ENCODE peak calls at places on chromosomes 4 and X, in five cellular contexts. One of them, this sample, is unnamed.

GRCh38 chrX:153867671-153868070 is 18.3 kb downstream of the L1CAM start:
- DNase-seq in Calu3: no peak
- DNase-seq in H9: no peak
- DNase-seq in stomach: no peak
- DNase-seq in CD4-positive, alpha-beta T cell: no peak
- DNase-seq in this sample: no peak

GRCh38 chr4:150960079-150960478 is 55.0 kb downstream of the LRBA start:
- DNase-seq in Calu3: peak
- DNase-seq in H9: no peak
- DNase-seq in stomach: no peak
- DNase-seq in CD4-positive, alpha-beta T cell: no peak
- DNase-seq in this sample: no peak

GRCh38 chrX:31508338-31508737 is 436.5 kb upstream of the FTHL17 start:
- DNase-seq in Calu3: peak
- DNase-seq in H9: no peak
- DNase-seq in stomach: no peak
- DNase-seq in CD4-positive, alpha-beta T cell: no peak
- DNase-seq in this sample: no peak

GRCh38 chrX:151393514-151393913 is 3.5 kb upstream of the VMA21 start:
- DNase-seq in Calu3: no peak
- DNase-seq in H9: peak
- DNase-seq in stomach: no peak
- DNase-seq in CD4-positive, alpha-beta T cell: peak
- DNase-seq in this sample: no peak

GRCh38 chrX:48520976-48521352 is 644 bp upstream of the EBP start:
- DNase-seq in Calu3: no peak
- DNase-seq in H9: peak
- DNase-seq in stomach: no peak
- DNase-seq in CD4-positive, alpha-beta T cell: no peak
- DNase-seq in this sample: no peak

GRCh38 chr4:137125011-137125410 is 407.3 kb downstream of the PCDH18 start:
- DNase-seq in Calu3: peak
- DNase-seq in H9: no peak
- DNase-seq in stomach: no peak
- DNase-seq in CD4-positive, alpha-beta T cell: no peak
- DNase-seq in this sample: no peak

GRCh38 chr4:102825261-102826071 is 1.9 kb downstream of the UBE2D3 start:
- DNase-seq in Calu3: no peak
- DNase-seq in H9: peak
- DNase-seq in stomach: no peak
- DNase-seq in CD4-positive, alpha-beta T cell: no peak
- DNase-seq in this sample: peak

GRCh38 chr4:83112239-83112638 is 2.3 kb downstream of the PLAC8 start:
- DNase-seq in Calu3: no peak
- DNase-seq in H9: no peak
- DNase-seq in stomach: no peak
- DNase-seq in CD4-positive, alpha-beta T cell: no peak
- DNase-seq in this sample: no peak

GRCh38 chr4:89829470-89830138 is 7.4 kb downstream of the SNCA start:
- DNase-seq in Calu3: no peak
- DNase-seq in H9: no peak
- DNase-seq in stomach: no peak
- DNase-seq in CD4-positive, alpha-beta T cell: no peak
- DNase-seq in this sample: no peak

GRCh38 chr4:152723236-152723635 is 43.4 kb upstream of the TMEM154 start:
- DNase-seq in Calu3: no peak
- DNase-seq in H9: no peak
- DNase-seq in stomach: no peak
- DNase-seq in CD4-positive, alpha-beta T cell: no peak
- DNase-seq in this sample: no peak